ENCODE peak calls at places on chromosome X, in five cellular contexts. M is GF-D8, I is NCI-H146, O is stomach, B is esophagus squamous epithelium. R is an unnamed sample.

GRCh38 chrX:12997898-12998687 is 23.2 kb downstream of the TMSB4X start:
- DNase-seq in M (no peak), I (peak), O (peak), B (no peak), R (no peak)

GRCh38 chrX:14038375-14039077 is 8.8 kb upstream of the GEMIN8 start:
- DNase-seq in M (no peak), I (no peak), O (no peak), B (no peak), R (no peak)

GRCh38 chrX:70664726-70665125 is 220.1 kb downstream of the DLG3 start:
- DNase-seq in M (no peak), I (peak), O (no peak), B (no peak), R (no peak)

GRCh38 chrX:23331701-23332100 is 2.9 kb upstream of the PTCHD1 start:
- DNase-seq in M (no peak), I (no peak), O (no peak), B (no peak), R (no peak)

GRCh38 chrX:8815460-8816065 is 14.4 kb upstream of the FAM9A start:
- DNase-seq in M (no peak), I (peak), O (no peak), B (no peak), R (no peak)

GRCh38 chrX:12791253-12792228 is at the start of gene PRPS2:
- DNase-seq in M (no peak), I (peak), O (peak), B (peak), R (no peak)

GRCh38 chrX:72545990-72546389 is 26.7 kb downstream of the HDAC8 start:
- DNase-seq in M (no peak), I (no peak), O (no peak), B (no peak), R (no peak)

GRCh38 chrX:71111141-71111843 is at the start of gene IL2RG:
- DNase-seq in M (peak), I (peak), O (peak), B (peak), R (no peak)

GRCh38 chrX:113726898-113727297 is 857.0 kb upstream of the HTR2C start:
- DNase-seq in M (no peak), I (no peak), O (no peak), B (no peak), R (no peak)

GRCh38 chrX:153245288-153245731 is 66.2 kb downstream of the MAGEA1 start:
- DNase-seq in M (no peak), I (no peak), O (no peak), B (no peak), R (no peak)

GRCh38 chrX:115958687-115959359 is 211.7 kb upstream of the AGTR2 start:
- DNase-seq in M (no peak), I (peak), O (no peak), B (no peak), R (no peak)

GRCh38 chrX:67961516-67961915 is 417.7 kb downstream of the AR start:
- DNase-seq in M (no peak), I (no peak), O (no peak), B (no peak), R (no peak)

GRCh38 chrX:8960809-8961413 is 73.0 kb downstream of the FAM9B start:
- DNase-seq in M (no peak), I (no peak), O (no peak), B (no peak), R (no peak)

GRCh38 chrX:103254171-103254824 is 657 bp downstream of the TCEAL8 start:
- DNase-seq in M (no peak), I (peak), O (peak), B (no peak), R (no peak)

GRCh38 chrX:19840899-19841648 is 46.3 kb downstream of the SH3KBP1 start:
- DNase-seq in M (peak), I (no peak), O (no peak), B (no peak), R (no peak)

GRCh38 chrX:46642145-46642544 is 68.6 kb downstream of the CHST7 start:
- DNase-seq in M (no peak), I (peak), O (no peak), B (no peak), R (no peak)

GRCh38 chrX:87578978-87579377 is 61.4 kb downstream of the KLHL4 start:
- DNase-seq in M (no peak), I (no peak), O (no peak), B (no peak), R (no peak)

GRCh38 chrX:1614927-1615326 is at the start of gene ASMT:
- DNase-seq in M (no peak), I (no peak), O (no peak), B (no peak), R (no peak)

GRCh38 chrX:129235903-129236302 is 287.4 kb downstream of the SMARCA1 start:
- DNase-seq in M (no peak), I (no peak), O (no peak), B (no peak), R (no peak)

GRCh38 chrX:153816821-153817220 is 13.5 kb downstream of the PDZD4 start:
- DNase-seq in M (no peak), I (no peak), O (no peak), B (no peak), R (no peak)

GRCh38 chrX:109845996-109846395 is 112.9 kb upstream of the ACSL4 start:
- DNase-seq in M (no peak), I (no peak), O (no peak), B (no peak), R (no peak)

GRCh38 chrX:115940888-115941332 is 229.6 kb upstream of the AGTR2 start:
- DNase-seq in M (no peak), I (peak), O (peak), B (no peak), R (no peak)

GRCh38 chrX:128807367-128807766 is 715.9 kb downstream of the SMARCA1 start:
- DNase-seq in M (no peak), I (no peak), O (peak), B (no peak), R (no peak)

GRCh38 chrX:69226459-69227158 is 61.4 kb upstream of the PJA1 start:
- DNase-seq in M (no peak), I (no peak), O (no peak), B (no peak), R (no peak)

R was measured in cortex of kidney.